ENCODE peak calls at places on chromosome 2, in eight cellular contexts. One of them, this sample, is unnamed.

GRCh38 chr2:85058619-85058941 is 74.6 kb upstream of the TCF7L1 start:
- DNase-seq in HTR-8/SVneo: no peak
- DNase-seq in NCI-H2081: no peak
- DNase-seq in chondrocyte: no peak
- DNase-seq in GM06990: no peak
- DNase-seq in mesenchymal stem cell: no peak
- DNase-seq in T follicular helper cell: no peak
- DNase-seq in NCI-H510A treated with DMSO at 0.1 percent for 48 hours: no peak
- DNase-seq in this sample: no peak

GRCh38 chr2:10325278-10326145 is 22.8 kb downstream of the HPCAL1 start:
- DNase-seq in NCI-H2081: peak
- DNase-seq in T follicular helper cell: no peak
- DNase-seq in HTR-8/SVneo: no peak
- DNase-seq in NCI-H510A treated with DMSO at 0.1 percent for 48 hours: peak
- DNase-seq in GM06990: no peak
- DNase-seq in mesenchymal stem cell: no peak
- DNase-seq in chondrocyte: peak
- DNase-seq in this sample: no peak

GRCh38 chr2:105917216-105917615 is 172.5 kb downstream of the NCK2 start:
- DNase-seq in T follicular helper cell: no peak
- DNase-seq in mesenchymal stem cell: no peak
- DNase-seq in NCI-H510A treated with DMSO at 0.1 percent for 48 hours: no peak
- DNase-seq in HTR-8/SVneo: no peak
- DNase-seq in NCI-H2081: no peak
- DNase-seq in GM06990: no peak
- DNase-seq in chondrocyte: no peak
- DNase-seq in this sample: no peak

GRCh38 chr2:236746833-236747232 is 177.2 kb downstream of the ACKR3 start:
- DNase-seq in chondrocyte: no peak
- DNase-seq in T follicular helper cell: no peak
- DNase-seq in NCI-H2081: no peak
- DNase-seq in NCI-H510A treated with DMSO at 0.1 percent for 48 hours: no peak
- DNase-seq in mesenchymal stem cell: no peak
- DNase-seq in GM06990: no peak
- DNase-seq in HTR-8/SVneo: no peak
- DNase-seq in this sample: no peak

GRCh38 chr2:23661276-23662050 is 265.5 kb downstream of the ATAD2B start:
- DNase-seq in NCI-H2081: no peak
- DNase-seq in HTR-8/SVneo: no peak
- DNase-seq in chondrocyte: no peak
- DNase-seq in T follicular helper cell: no peak
- DNase-seq in NCI-H510A treated with DMSO at 0.1 percent for 48 hours: no peak
- DNase-seq in mesenchymal stem cell: no peak
- DNase-seq in GM06990: no peak
- DNase-seq in this sample: no peak

GRCh38 chr2:19688059-19688458 is 213.7 kb downstream of the TTC32 start:
- DNase-seq in NCI-H2081: no peak
- DNase-seq in NCI-H510A treated with DMSO at 0.1 percent for 48 hours: no peak
- DNase-seq in T follicular helper cell: no peak
- DNase-seq in mesenchymal stem cell: no peak
- DNase-seq in HTR-8/SVneo: no peak
- DNase-seq in chondrocyte: no peak
- DNase-seq in GM06990: no peak
- DNase-seq in this sample: no peak

GRCh38 chr2:187169864-187170263 is 278.2 kb downstream of the CALCRL start:
- DNase-seq in HTR-8/SVneo: no peak
- DNase-seq in chondrocyte: peak
- DNase-seq in NCI-H2081: no peak
- DNase-seq in GM06990: no peak
- DNase-seq in T follicular helper cell: no peak
- DNase-seq in NCI-H510A treated with DMSO at 0.1 percent for 48 hours: peak
- DNase-seq in mesenchymal stem cell: no peak
- DNase-seq in this sample: no peak

GRCh38 chr2:72013726-72014125 is 133.9 kb downstream of the CYP26B1 start:
- DNase-seq in mesenchymal stem cell: no peak
- DNase-seq in NCI-H510A treated with DMSO at 0.1 percent for 48 hours: no peak
- DNase-seq in T follicular helper cell: no peak
- DNase-seq in NCI-H2081: no peak
- DNase-seq in chondrocyte: peak
- DNase-seq in HTR-8/SVneo: no peak
- DNase-seq in GM06990: no peak
- DNase-seq in this sample: no peak

This sample was measured in NCI-H1436.